ENCODE peak calls at places on chromosomes 13 and 19, in five cellular contexts. C is tibial nerve, H is Peyer's patch, F is testis, K is body of pancreas. Y is an unnamed sample.
A peak's percentile ranks its signal among the peaks of the same experiment; 100 is the strongest.

GRCh38 chr13:90416519-90416918 is 931.0 kb upstream of the MIR17HG start:
- DNase-seq in C (peak; percentile 7), H (no peak), K (no peak), F (peak; percentile 35), Y (peak; percentile 85)

GRCh38 chr19:41994994-41995958 is 1.2 kb upstream of the ATP1A3 start:
- DNase-seq in K (no peak), C (no peak), F (no peak), H (no peak), Y (no peak)

GRCh38 chr13:50979187-50979586 is 69.6 kb downstream of the RNASEH2B start:
- DNase-seq in C (no peak), K (no peak), H (no peak), F (no peak), Y (no peak)

GRCh38 chr19:5908773-5909442 is 4.2 kb downstream of the VMAC start:
- DNase-seq in H (no peak), K (no peak), C (no peak), F (no peak), Y (no peak)

GRCh38 chr13:26017196-26017921 is 34.5 kb downstream of the SHISA2 start:
- DNase-seq in H (no peak), F (peak; percentile 75), C (no peak), K (peak; percentile 20), Y (peak; percentile 80)

GRCh38 chr13:46913757-46914156 is 16.9 kb upstream of the HTR2A start:
- DNase-seq in F (no peak), K (no peak), H (no peak), C (no peak), Y (no peak)

GRCh38 chr19:18023596-18024212 is 15.7 kb downstream of the ARRDC2 start:
- DNase-seq in H (peak; percentile 99), F (peak; percentile 90), C (peak; percentile 96), K (peak; percentile 63), Y (peak; percentile 60)

GRCh38 chr19:47541507-47541906 is 26.6 kb upstream of the NAPA start:
- DNase-seq in H (no peak), C (no peak), F (no peak), K (no peak), Y (no peak)

GRCh38 chr19:32599736-32600157 is 18.8 kb downstream of the PDCD5 start:
- DNase-seq in H (no peak), C (no peak), F (peak; percentile 28), K (peak; percentile 32), Y (peak; percentile 38)

GRCh38 chr13:101795025-101795424 is 342.6 kb downstream of the ITGBL1 start:
- DNase-seq in K (no peak), F (no peak), C (no peak), H (no peak), Y (no peak)

GRCh38 chr13:111139874-111140561 is 24.9 kb downstream of the ARHGEF7 start:
- DNase-seq in C (no peak), K (no peak), H (no peak), F (no peak), Y (no peak)

DNA sequence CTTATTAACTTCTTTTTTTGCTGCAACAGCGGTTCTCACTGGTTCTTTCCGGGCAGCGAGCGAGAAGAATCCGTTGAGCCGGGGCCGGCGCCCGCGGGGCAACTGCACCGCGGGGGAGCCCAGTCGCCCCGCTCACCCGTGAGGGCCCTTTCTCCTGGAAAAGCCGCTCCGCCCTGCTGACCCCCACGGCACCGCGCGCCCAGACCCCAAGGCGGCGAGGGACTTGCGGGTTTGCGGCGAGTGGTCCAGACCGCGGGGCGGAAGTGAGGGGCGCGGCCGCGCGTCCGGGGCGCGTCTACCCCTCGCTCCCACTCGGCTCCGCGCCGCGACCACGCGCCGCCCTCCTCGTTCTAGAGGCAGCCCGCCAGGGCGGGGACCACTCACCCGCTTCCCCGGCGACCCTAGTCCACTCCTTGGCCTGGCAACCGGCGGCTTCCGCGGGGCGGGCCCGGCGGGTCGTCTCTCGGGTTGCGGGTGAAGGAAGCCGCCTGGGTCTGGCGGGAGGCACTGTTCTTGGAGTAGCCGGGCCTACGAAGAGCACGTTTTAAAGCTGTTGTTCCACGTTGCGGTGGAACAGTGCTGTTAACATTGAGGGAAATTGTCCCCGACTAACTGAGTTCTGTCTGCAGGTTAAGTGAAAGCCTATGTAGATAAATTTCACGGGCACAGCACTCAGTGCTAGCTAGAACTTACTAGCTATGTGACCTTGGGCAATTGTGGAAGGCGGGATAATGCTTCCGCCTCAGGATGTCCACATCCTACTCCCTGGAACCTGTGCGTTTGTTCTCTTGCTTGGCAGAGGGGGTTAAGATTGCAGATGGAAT is at the start of gene NEK3:
- DNase-seq in F (peak; percentile 87), C (peak; percentile 41), H (peak; percentile 46), K (peak; percentile 68), Y (peak; percentile 61)
- TF ChIP-seq POLR2A in F (no peak), C (no peak), H (peak; percentile 35), K (peak; percentile 26), Y (no peak)

GRCh38 chr19:1769645-1769985 is 16.3 kb downstream of the ONECUT3 start:
- DNase-seq in C (no peak), K (no peak), H (no peak), F (no peak), Y (no peak)

GRCh38 chr19:1768248-1768647 is 14.9 kb downstream of the ONECUT3 start:
- DNase-seq in K (no peak), H (no peak), F (no peak), C (no peak), Y (no peak)

GRCh38 chr19:1770866-1771576 is 17.7 kb downstream of the ONECUT3 start:
- DNase-seq in C (no peak), K (no peak), F (no peak), H (no peak), Y (no peak)

GRCh38 chr19:1767464-1767933 is 14.2 kb downstream of the ONECUT3 start:
- DNase-seq in K (peak; percentile 33), H (peak; percentile 38), F (peak; percentile 43), C (peak; percentile 33), Y (peak; percentile 27)

GRCh38 chr19:1768918-1769644 is 15.8 kb downstream of the ONECUT3 start:
- DNase-seq in K (no peak), F (no peak), C (no peak), H (no peak), Y (no peak)
- H3K27me3 ChIP-seq in K (no peaks in the 10 kb centered on the region), F (no peaks in the 10 kb centered on the region), C (peaks cover 4% of the 10 kb centered on the region), H (no peaks in the 10 kb centered on the region), Y (peaks cover 20% of the 10 kb centered on the region)

DNA sequence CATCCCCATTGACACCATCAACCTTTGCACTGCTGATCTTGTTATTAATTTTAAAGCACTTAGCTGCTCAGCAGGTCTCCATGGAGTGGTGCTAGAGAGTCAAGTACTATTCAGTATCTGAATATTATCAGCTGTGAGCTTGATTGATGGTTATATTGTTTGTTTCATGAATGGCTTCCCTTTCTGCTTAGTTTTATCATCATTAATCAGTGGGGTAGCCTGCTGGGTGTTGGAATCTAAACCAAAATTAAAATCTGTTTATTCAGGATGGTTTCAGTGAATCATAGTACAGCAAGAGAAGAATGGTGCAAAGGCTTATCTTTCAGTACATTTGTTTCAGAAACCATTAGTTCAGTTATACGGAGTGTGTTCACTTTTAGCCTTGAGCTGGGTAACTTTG is 42.5 kb upstream of the SCEL start:
- DNase-seq in C (no peak), K (no peak), H (no peak), F (peak; percentile 37), Y (peak; percentile 39)
- TF ChIP-seq CTCF in C (peak; percentile 17), K (peak; percentile 59), H (no peak), F (no peak), Y (no peak)

DNA sequence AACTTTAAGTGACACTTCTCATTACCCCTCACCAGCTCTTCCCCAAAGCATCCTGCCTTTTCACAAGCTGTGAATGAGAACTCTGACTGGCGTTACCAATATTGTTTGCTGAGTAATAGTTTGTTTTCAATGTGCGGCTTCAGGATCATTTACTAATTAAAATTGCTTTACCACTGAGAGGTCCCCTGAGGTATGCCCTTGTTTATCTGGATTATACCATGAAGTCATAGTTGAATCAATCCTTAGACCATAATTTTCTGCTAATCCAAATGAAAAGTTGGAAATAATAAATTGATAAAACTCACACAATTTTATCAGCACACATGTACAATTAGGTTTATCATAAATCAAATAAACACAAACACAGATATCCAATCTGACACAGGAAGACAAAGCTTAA is 568.8 kb downstream of the PCDH9 start:
- DNase-seq in C (no peak), K (no peak), H (no peak), F (no peak), Y (no peak)
- TF ChIP-seq POLR2A in C (no peak), K (no peak), H (no peak), F (no peak), Y (no peak)

GRCh38 chr13:78589206-78589605 is 14.1 kb downstream of the POU4F1 start:
- DNase-seq in F (peak; percentile 39), H (no peak), C (no peak), K (no peak), Y (peak; percentile 60)
- H3K27me3 ChIP-seq in F (no peaks in the 10 kb centered on the region), H (no peaks in the 10 kb centered on the region), C (no peaks in the 10 kb centered on the region), K (no peaks in the 10 kb centered on the region), Y (peaks cover 27% of the 10 kb centered on the region)

DNA sequence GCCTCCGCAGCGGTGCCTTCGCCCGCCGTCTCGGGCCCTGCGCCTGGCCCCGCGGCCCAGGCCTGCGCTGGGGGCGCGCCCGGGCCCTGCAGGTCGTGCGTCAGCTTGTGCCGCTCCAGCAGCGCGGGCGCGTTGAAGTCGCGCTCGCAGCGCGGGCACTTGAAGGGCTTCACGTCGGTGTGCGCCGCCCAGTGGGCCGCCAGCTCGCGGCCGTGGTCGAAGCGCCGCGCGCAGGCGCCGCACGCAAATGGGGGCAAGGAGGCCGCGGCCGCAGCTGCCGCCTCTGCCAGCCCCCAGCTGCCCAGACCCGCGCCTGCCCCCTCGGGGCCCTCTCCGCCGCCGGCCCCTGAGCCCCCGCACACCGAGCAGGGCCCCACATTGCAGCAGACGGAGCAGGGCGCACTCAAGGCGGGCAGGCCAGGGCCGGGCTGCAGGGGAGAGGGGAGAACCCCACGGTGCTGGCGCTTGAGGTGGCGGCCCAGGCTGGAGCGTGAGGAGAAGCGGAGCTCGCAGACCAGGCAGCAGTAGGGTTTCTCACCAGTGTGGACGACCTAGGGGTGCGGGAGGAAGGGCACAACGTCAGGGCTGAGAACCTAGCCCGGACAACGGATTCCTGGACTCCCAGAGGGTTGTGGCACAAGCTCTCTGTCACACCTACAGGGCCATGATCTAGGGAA is 6.1 kb downstream of the FIZ1 start:
- DNase-seq in F (no peak), C (no peak), H (no peak), K (no peak), Y (no peak)
- TF ChIP-seq CTCF in F (no peak), C (no peak), H (no peak), K (no peak), Y (no peak)

GRCh38 chr19:38071647-38072046 is 152.4 kb downstream of the DPF1 start:
- DNase-seq in F (no peak), H (no peak), C (no peak), K (no peak), Y (no peak)
- TF ChIP-seq POLR2A in F (no peak), H (no peak), C (no peak), K (no peak), Y (no peak)

GRCh38 chr13:27790523-27790922 is 1.8 kb upstream of the GSX1 start:
- DNase-seq in C (no peak), F (no peak), H (no peak), K (no peak), Y (no peak)
- H3K27me3 ChIP-seq in C (peaks cover 2% of the 10 kb centered on the region), F (peaks cover 18% of the 10 kb centered on the region), H (no peaks in the 10 kb centered on the region), K (no peaks in the 10 kb centered on the region), Y (peaks cover 59% of the 10 kb centered on the region)

GRCh38 chr13:98307392-98307743 is 130.3 kb upstream of the RNF113B start:
- DNase-seq in H (no peak), C (no peak), K (no peak), F (no peak), Y (peak; percentile 34)
- TF ChIP-seq CTCF in H (no peak), C (no peak), K (no peak), F (no peak), Y (no peak)

GRCh38 chr19:2575734-2576481 is 100.0 kb downstream of the GADD45B start:
- DNase-seq in C (peak; percentile 84), K (peak; percentile 61), F (peak; percentile 83), H (no peak), Y (peak; percentile 70)
- TF ChIP-seq POLR2A in C (no peak), K (no peak), F (no peak), H (no peak), Y (no peak)

Y was measured in thyroid gland.